ENCODE peak calls at places on chromosomes 12 and 14, in nine cellular contexts. P is lower lobe of right lung, G is uterus, V is left ventricle myocardium inferior, F is HCT116, Y is cardiac muscle cell, E is endothelial cell of umbilical vein, Q is psoas muscle, W is DND-41. U is an unnamed sample.
A peak's percentile ranks its signal among the peaks of the same experiment; 100 is the strongest.

GRCh38 chr14:100846309-100846859 is 20.5 kb downstream of the MEG3 start:
- DNase-seq in V (no peak), E (no peak), F (no peak), P (peak; percentile 15), W (no peak), Q (no peak), G (no peak), Y (no peak), U (no peak)

GRCh38 chr14:67162390-67162789 is 26.9 kb upstream of the GARIN2 start:
- DNase-seq in G (no peak), V (no peak), Y (no peak), F (no peak), P (no peak), Q (no peak), E (no peak), W (no peak), U (no peak)

GRCh38 chr14:29671034-29671433 is 256.6 kb downstream of the PRKD1 start:
- DNase-seq in E (no peak), F (no peak), P (no peak), W (no peak), Q (no peak), G (no peak), Y (peak; percentile 90), V (no peak), U (no peak)

GRCh38 chr14:21039585-21040369 is 2.4 kb upstream of the RNASE7 start:
- DNase-seq in V (no peak), Q (peak; percentile 70), G (peak; percentile 60), F (peak; percentile 41), Y (peak; percentile 86), P (no peak), E (peak; percentile 46), W (peak; percentile 21), U (no peak)

GRCh38 chr12:109153711-109154434 is 37.5 kb downstream of the ACACB start:
- DNase-seq in Q (no peak), F (no peak), Y (no peak), E (peak; percentile 28), V (no peak), P (no peak), G (no peak), W (no peak), U (no peak)

GRCh38 chr12:19988457-19988856 is 379.9 kb upstream of the PDE3A start:
- DNase-seq in Q (no peak), E (peak; percentile 55), P (no peak), G (no peak), W (no peak), V (no peak), Y (peak; percentile 48), F (no peak), U (no peak)

GRCh38 chr12:125172231-125172850 is 107.1 kb downstream of the AACS start:
- DNase-seq in W (no peak), V (no peak), F (no peak), Q (no peak), P (no peak), Y (no peak), E (no peak), G (no peak), U (no peak)

GRCh38 chr12:65319680-65320193 is 41.3 kb downstream of the MSRB3 start:
- DNase-seq in W (no peak), G (no peak), Y (peak; percentile 23), Q (no peak), F (no peak), P (no peak), E (no peak), V (no peak), U (no peak)

GRCh38 chr14:65359503-65359902 is 53.0 kb upstream of the FUT8 start:
- DNase-seq in Y (peak; percentile 66), W (no peak), G (no peak), F (peak; percentile 29), P (no peak), E (peak; percentile 62), V (no peak), Q (no peak), U (no peak)

GRCh38 chr12:24069532-24070395 is 120.3 kb upstream of the SOX5 start:
- DNase-seq in F (no peak), E (no peak), Q (no peak), G (no peak), W (no peak), V (no peak), P (no peak), Y (peak; percentile 60), U (no peak)

GRCh38 chr12:24072302-24072701 is 122.8 kb upstream of the SOX5 start:
- DNase-seq in G (no peak), E (no peak), V (no peak), W (no peak), F (no peak), Q (no peak), Y (no peak), P (no peak), U (no peak)

GRCh38 chr12:24071842-24072241 is 122.4 kb upstream of the SOX5 start:
- DNase-seq in G (no peak), E (no peak), Q (no peak), W (no peak), P (no peak), V (no peak), Y (no peak), F (no peak), U (no peak)

GRCh38 chr12:24075650-24076049 is 126.2 kb upstream of the SOX5 start:
- DNase-seq in W (no peak), Q (no peak), Y (no peak), G (no peak), V (no peak), E (no peak), F (no peak), P (no peak), U (no peak)

GRCh38 chr12:24073170-24073810 is 123.8 kb upstream of the SOX5 start:
- DNase-seq in Y (no peak), V (no peak), F (no peak), P (no peak), E (no peak), W (no peak), Q (no peak), G (no peak), U (no peak)
- H3K4me1 ChIP-seq in Y (no peaks in the 10 kb centered on the region), V (no peaks in the 10 kb centered on the region), F (no peaks in the 10 kb centered on the region), P (no peaks in the 10 kb centered on the region), E (no peaks in the 10 kb centered on the region), W (no peaks in the 10 kb centered on the region), Q (no peaks in the 10 kb centered on the region), G (no peaks in the 10 kb centered on the region), U (no peaks in the 10 kb centered on the region)

GRCh38 chr14:88825503-88825902 is 1.1 kb downstream of the TTC8 start:
- DNase-seq in Y (no peak), F (no peak), W (no peak), P (no peak), Q (no peak), E (no peak), V (no peak), G (no peak), U (no peak)

GRCh38 chr14:88825078-88825458 is 617 bp downstream of the TTC8 start:
- DNase-seq in G (no peak), F (no peak), P (no peak), W (no peak), E (no peak), V (no peak), Q (no peak), Y (peak; percentile 19), U (no peak)

GRCh38 chr14:88829188-88829587 is 4.7 kb downstream of the TTC8 start:
- DNase-seq in F (no peak), P (no peak), G (no peak), Q (no peak), Y (no peak), W (no peak), V (no peak), E (no peak), U (no peak)

GRCh38 chr14:88831285-88831684 is 6.8 kb downstream of the TTC8 start:
- DNase-seq in E (peak; percentile 2), Y (peak; percentile 69), Q (no peak), P (no peak), F (peak; percentile 13), G (no peak), W (no peak), V (no peak), U (no peak)

DNA sequence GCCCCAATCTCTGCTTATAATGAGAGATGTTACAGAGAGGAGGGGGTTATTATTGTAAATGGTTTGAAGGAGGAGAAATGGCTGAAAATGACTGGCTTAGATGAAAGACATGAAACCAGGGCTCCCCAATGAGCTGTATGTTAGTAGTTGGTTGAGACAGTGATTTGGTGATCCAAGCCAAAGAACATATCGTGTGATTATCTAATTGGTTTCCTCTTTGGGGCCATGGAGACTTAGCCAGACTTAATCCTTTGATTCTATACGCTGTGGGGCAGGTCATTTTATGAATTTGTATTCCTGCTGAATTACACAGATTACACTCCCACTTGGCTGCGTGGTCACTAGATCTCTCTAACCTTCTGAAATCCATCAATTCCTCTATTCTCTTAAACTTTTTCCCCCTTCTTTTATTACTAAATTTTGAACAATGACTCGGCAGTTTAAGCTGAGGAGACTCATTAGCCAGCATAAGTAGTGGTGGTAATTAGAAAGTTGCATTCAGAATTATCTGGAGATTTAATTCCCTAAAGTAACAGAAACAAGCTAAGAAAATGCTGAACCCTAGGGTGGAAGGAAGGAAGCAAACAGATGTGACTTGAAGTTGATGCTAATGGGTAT is 5.3 kb downstream of the TTC8 start:
- DNase-seq in G (no peak), P (no peak), V (no peak), Q (no peak), F (no peak), E (no peak), Y (no peak), W (no peak), U (no peak)
- H3K27me3 ChIP-seq in G (no peaks in the 10 kb centered on the region), P (no peaks in the 10 kb centered on the region), V (no peaks in the 10 kb centered on the region), Q (no peaks in the 10 kb centered on the region), F (no peaks in the 10 kb centered on the region), E (no peaks in the 10 kb centered on the region), Y (no peaks in the 10 kb centered on the region), W (no peaks in the 10 kb centered on the region), U (no peaks in the 10 kb centered on the region)

GRCh38 chr14:26846388-26846787 is 248.6 kb upstream of the NOVA1 start:
- DNase-seq in G (no peak), E (no peak), Q (no peak), Y (peak; percentile 3), F (no peak), W (no peak), P (no peak), V (no peak), U (no peak)
- H3K9me3 ChIP-seq in G (no peaks in the 10 kb centered on the region), E (no peaks in the 10 kb centered on the region), Q (no peaks in the 10 kb centered on the region), Y (no peaks in the 10 kb centered on the region), F (peaks cover 28% of the 10 kb centered on the region), W (no peaks in the 10 kb centered on the region), P (no peaks in the 10 kb centered on the region), V (peaks cover 8% of the 10 kb centered on the region), U (peaks cover 9% of the 10 kb centered on the region)

GRCh38 chr12:89451876-89452275 is 72.7 kb downstream of the GALNT4 start:
- DNase-seq in V (peak; percentile 25), Y (peak; percentile 90), P (no peak), G (peak; percentile 21), W (no peak), F (no peak), E (peak; percentile 74), Q (peak; percentile 53), U (peak; percentile 38)
- H3K4me1 ChIP-seq in V (peaks cover 43% of the 10 kb centered on the region), Y (peaks cover 41% of the 10 kb centered on the region), P (peaks cover 40% of the 10 kb centered on the region), G (peaks cover 3% of the 10 kb centered on the region), W (peaks cover 9% of the 10 kb centered on the region), F (peaks cover 6% of the 10 kb centered on the region), E (peaks cover 53% of the 10 kb centered on the region), Q (peaks cover 12% of the 10 kb centered on the region), U (peaks cover 31% of the 10 kb centered on the region)